ENCODE peak calls at places on chromosomes 1 and 21, in six cellular contexts. G, B, D, Z, V and P are unnamed samples.

GRCh38 chr1:46522184-46522968 is 29.1 kb downstream of the KNCN start:
- DNase-seq in G (peak; percentile 92), V (no peak), D (peak; percentile 83), B (no peak), Z (peak; percentile 56), P (peak; percentile 81)

GRCh38 chr1:210830034-210831028 is 303.6 kb downstream of the KCNH1 start:
- DNase-seq in D (no peak), G (no peak), V (no peak), Z (no peak), B (no peak), P (no peak)

GRCh38 chr1:193951989-193952388 is 765.6 kb upstream of the B3GALT2 start:
- DNase-seq in V (no peak), Z (no peak), D (no peak), B (no peak), G (no peak), P (no peak)

GRCh38 chr1:116986531-116987255 is 14.9 kb upstream of the CD101 start:
- DNase-seq in B (no peak), Z (peak; percentile 35), V (no peak), D (no peak), G (no peak), P (no peak)

GRCh38 chr1:220887868-220888664 is 8.8 kb downstream of the HLX start:
- DNase-seq in B (no peak), G (no peak), Z (no peak), V (no peak), D (no peak), P (no peak)

GRCh38 chr1:203320546-203321272 is 15.4 kb downstream of the BTG2 start:
- DNase-seq in V (no peak), Z (peak; percentile 83), G (no peak), B (no peak), D (no peak), P (no peak)

GRCh38 chr1:165795894-165796293 is 27.2 kb upstream of the TMCO1 start:
- DNase-seq in B (no peak), Z (no peak), G (no peak), V (no peak), D (no peak), P (no peak)

GRCh38 chr1:111242805-111243523 is 15.5 kb downstream of the CHI3L2 start:
- DNase-seq in G (peak; percentile 34), D (no peak), B (no peak), V (no peak), Z (no peak), P (no peak)

GRCh38 chr1:231040019-231040799 is at the start of gene FAM89A:
- DNase-seq in G (peak; percentile 63), D (peak; percentile 72), V (no peak), B (peak; percentile 72), Z (peak; percentile 78), P (peak; percentile 54)

GRCh38 chr1:234848972-234849641 is 239.1 kb upstream of the IRF2BP2 start:
- DNase-seq in Z (no peak), V (no peak), G (no peak), B (no peak), D (no peak), P (no peak)

GRCh38 chr1:168613038-168613451 is 36.6 kb downstream of the XCL1 start:
- DNase-seq in V (no peak), B (no peak), G (no peak), Z (no peak), D (no peak), P (no peak)

GRCh38 chr21:44913425-44914175 is 7.1 kb downstream of the ITGB2 start:
- DNase-seq in V (no peak), Z (no peak), D (no peak), B (no peak), G (no peak), P (no peak)

GRCh38 chr21:28193189-28193588 is 799.5 kb downstream of the LTN1 start:
- DNase-seq in B (no peak), V (no peak), Z (no peak), G (no peak), D (no peak), P (no peak)

GRCh38 chr21:39359382-39359781 is 10.5 kb upstream of the HMGN1 start:
- DNase-seq in D (no peak), V (no peak), B (no peak), G (no peak), Z (no peak), P (no peak)

GRCh38 chr21:43210454-43211084 is 41.8 kb downstream of the CRYAA start:
- DNase-seq in G (peak; percentile 8), Z (no peak), B (no peak), V (no peak), D (peak; percentile 31), P (no peak)

GRCh38 chr1:147077936-147078605 is 94.2 kb downstream of the PRKAB2 start:
- DNase-seq in G (no peak), D (no peak), V (no peak), B (no peak), Z (no peak), P (no peak)

GRCh38 chr1:159000627-159001026 is 9.1 kb upstream of the IFI16 start:
- DNase-seq in G (peak; percentile 90), B (no peak), V (no peak), D (peak; percentile 94), Z (peak; percentile 57), P (peak; percentile 25)

GRCh38 chr1:226357416-226357815 is 48.5 kb upstream of the LIN9 start:
- DNase-seq in D (no peak), V (no peak), Z (no peak), B (no peak), G (no peak), P (no peak)

GRCh38 chr1:7961199-7962010 is at the start of gene PARK7:
- DNase-seq in V (peak; percentile 97), B (peak; percentile 91), G (peak; percentile 99), Z (peak; percentile 99), D (peak; percentile 100), P (peak; percentile 86)
- TF ChIP-seq POLR2A in V (peak; percentile 98), B (peak; percentile 89), G (peak; percentile 52), Z (peak; percentile 99), D (peak; percentile 98), P (peak; percentile 82)

GRCh38 chr1:54229281-54229891 is 29.4 kb downstream of the MRPL37 start:
- DNase-seq in Z (no peak), V (no peak), D (peak; percentile 83), B (no peak), G (peak; percentile 61), P (peak; percentile 50)
- TF ChIP-seq POLR2A in Z (no peak), V (no peak), D (peak; percentile 32), B (no peak), G (no peak), P (no peak)

GRCh38 chr1:23423415-23424170 is 955 bp downstream of the TCEA3 start:
- DNase-seq in Z (peak; percentile 92), V (no peak), D (peak; percentile 78), B (no peak), G (no peak), P (no peak)
- TF ChIP-seq POLR2A in Z (peak; percentile 68), V (no peak), D (peak; percentile 21), B (no peak), G (no peak), P (no peak)

GRCh38 chr21:33229776-33230517 is at the start of gene IFNAR2:
- DNase-seq in Z (peak; percentile 80), D (peak; percentile 73), G (peak; percentile 80), B (peak; percentile 72), V (no peak), P (peak; percentile 87)
- TF ChIP-seq POLR2A in Z (peak; percentile 71), D (peak; percentile 60), G (no peak), B (peak; percentile 3), V (peak; percentile 64), P (peak; percentile 47)

DNA sequence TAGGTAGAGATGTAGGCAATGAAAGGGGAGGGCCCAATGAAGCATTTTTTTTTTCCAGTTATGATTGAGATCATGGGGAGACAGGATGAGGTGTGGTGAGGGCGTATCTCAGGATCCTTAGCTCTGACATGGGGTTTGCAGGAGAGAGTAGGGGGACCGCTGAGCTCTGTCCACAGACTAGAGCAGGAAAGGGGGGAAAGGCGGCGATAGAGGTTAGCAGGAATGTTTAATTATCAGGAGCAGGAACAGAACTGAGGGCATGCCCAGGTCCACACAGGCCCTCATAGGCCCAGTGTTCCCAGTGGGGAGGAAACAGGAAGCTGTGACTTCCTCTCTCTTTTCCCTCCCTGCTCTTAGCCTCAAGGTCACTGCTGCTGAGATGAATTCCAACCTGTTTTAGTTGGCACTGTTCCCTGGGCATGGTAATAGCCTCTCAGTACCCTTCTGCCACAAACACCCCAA is 876 bp upstream of the RXFP4 start:
- DNase-seq in B (no peak), V (no peak), Z (peak; percentile 71), D (peak; percentile 66), G (peak; percentile 49), P (peak; percentile 61)
- TF ChIP-seq POLR2A in B (no peak), V (no peak), Z (peak; percentile 44), D (no peak), G (no peak), P (peak; percentile 31)

DNA sequence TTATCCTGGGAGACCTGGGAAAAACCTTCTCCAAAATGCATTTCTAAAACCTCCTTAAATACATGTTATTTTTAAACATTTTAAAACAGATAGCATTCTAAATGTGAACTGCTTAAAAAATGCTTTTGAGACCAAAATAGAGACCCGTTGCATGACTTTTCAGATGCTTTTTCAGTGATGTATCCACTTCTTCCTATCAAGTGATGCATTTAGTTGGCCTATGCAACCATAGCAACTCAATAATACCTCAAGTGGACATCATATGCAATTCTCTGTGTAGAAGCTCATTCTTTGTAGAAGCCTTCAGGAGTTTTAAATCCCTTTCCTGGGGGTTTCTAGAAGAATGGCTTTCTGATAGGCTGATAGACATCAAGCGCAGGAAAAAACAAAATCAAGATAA is 94.5 kb upstream of the RAVER2 start:
- DNase-seq in G (no peak), Z (no peak), D (no peak), V (no peak), B (no peak), P (no peak)
- TF ChIP-seq POLR2A in G (no peak), Z (no peak), D (no peak), V (no peak), B (no peak), P (no peak)

DNA sequence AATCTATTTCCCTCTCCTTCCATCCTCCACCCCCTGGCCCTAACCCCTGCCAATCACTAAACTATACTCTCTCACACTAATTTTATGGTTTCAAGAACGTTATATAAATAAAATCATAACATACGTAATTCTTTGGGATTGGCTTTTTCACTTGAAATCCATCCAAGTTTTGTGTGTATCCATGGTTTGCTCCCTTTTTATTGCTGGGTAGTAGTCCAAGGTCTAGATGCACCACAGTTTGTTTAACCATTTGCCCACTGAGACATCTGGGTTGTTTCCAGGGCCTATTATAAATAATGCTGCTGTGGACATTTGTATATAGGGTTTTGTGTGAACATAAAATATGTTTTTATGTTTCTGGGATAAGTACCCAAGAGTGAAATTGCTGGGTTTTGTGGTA is 61.4 kb downstream of the TEX35 start:
- DNase-seq in G (no peak), D (no peak), B (no peak), Z (no peak), V (no peak), P (no peak)
- TF ChIP-seq POLR2A in G (no peak), D (no peak), B (no peak), Z (no peak), V (no peak), P (no peak)

GRCh38 chr1:161314201-161314981 is at the start of gene SDHC:
- DNase-seq in Z (peak; percentile 91), G (peak; percentile 95), D (peak; percentile 94), B (peak; percentile 92), V (no peak), P (peak; percentile 84)
- TF ChIP-seq POLR2A in Z (peak; percentile 90), G (peak; percentile 56), D (peak; percentile 87), B (peak; percentile 94), V (peak; percentile 93), P (peak; percentile 90)